ENCODE peak calls at places on chromosomes 13 and 19, in six cellular contexts. F is transverse colon, K is breast epithelium, J is endothelial cell of umbilical vein, Q is K562, P is stomach. T is an unnamed sample.

GRCh38 chr19:531753-532571 is at the start of gene CDC34:
- DNase-seq in F (peak), K (no peak), J (peak), Q (no peak), P (no peak), T (no peak)

GRCh38 chr13:20824762-20825161 is 51.0 kb upstream of the EEF1AKMT1 start:
- DNase-seq in F (no peak), K (no peak), J (no peak), Q (no peak), P (no peak), T (no peak)

GRCh38 chr13:90534617-90535340 is 812.7 kb upstream of the MIR17HG start:
- DNase-seq in F (no peak), K (no peak), J (no peak), Q (no peak), P (no peak), T (no peak)

GRCh38 chr19:17370026-17370587 is 7.0 kb downstream of the PLVAP start:
- DNase-seq in F (no peak), K (no peak), J (no peak), Q (no peak), P (no peak), T (no peak)

GRCh38 chr19:19410553-19411550 is 5.4 kb downstream of the GATAD2A start:
- DNase-seq in F (no peak), K (no peak), J (no peak), Q (peak), P (no peak), T (no peak)

GRCh38 chr13:90908792-90909191 is 438.7 kb upstream of the MIR17HG start:
- DNase-seq in F (no peak), K (no peak), J (no peak), Q (no peak), P (no peak), T (no peak)

GRCh38 chr13:111281751-111282311 is 38.6 kb upstream of the TEX29 start:
- DNase-seq in F (no peak), K (no peak), J (no peak), Q (no peak), P (no peak), T (no peak)

GRCh38 chr13:86000546-86000945 is 201.3 kb upstream of the SLITRK6 start:
- DNase-seq in F (no peak), K (no peak), J (no peak), Q (no peak), P (no peak), T (no peak)

DNA sequence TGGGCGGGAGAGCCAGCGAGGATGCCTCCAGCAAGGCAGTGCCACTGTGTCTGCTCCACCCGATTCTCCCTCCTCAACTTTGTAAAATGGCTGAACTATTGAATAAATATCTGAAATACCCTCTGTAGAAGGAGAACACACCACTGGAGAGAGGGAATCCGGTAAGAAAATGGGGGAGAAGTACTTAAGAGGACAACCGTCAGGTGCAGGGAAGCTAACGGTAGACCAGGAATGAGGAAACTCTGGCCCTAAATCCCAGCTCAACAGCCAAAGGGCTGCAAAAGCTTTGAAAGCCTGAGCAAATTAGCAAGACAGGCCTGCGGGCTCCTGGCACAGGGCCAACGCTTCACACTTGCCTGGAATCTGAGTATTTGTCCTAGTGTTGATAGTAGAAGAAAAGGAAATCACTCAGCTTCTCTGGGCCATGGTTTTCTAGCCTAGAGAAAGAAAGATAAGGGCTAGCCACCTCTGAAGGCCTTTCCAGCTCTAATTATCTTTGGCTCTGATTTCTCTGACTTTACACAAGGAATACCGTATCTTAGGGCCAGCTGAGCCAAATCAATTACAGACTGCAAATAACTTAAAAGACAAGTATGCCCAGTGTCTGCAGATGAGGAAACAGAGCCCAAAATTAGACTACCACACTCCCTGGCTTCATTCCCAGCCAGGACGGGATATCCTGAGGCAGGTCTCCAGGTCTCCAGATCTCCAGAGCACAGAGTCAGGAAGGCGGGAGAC is 69.7 kb downstream of the STK24 start:
- DNase-seq in F (peak), K (peak), J (peak), Q (peak), P (peak), T (no peak)
- TF ChIP-seq POLR2AphosphoS5 in F (no peak), K (peak), J (peak), Q (no peak), P (peak), T (no peak)

GRCh38 chr19:32020538-32020937 is 324.9 kb upstream of the ZNF507 start:
- DNase-seq in F (no peak), K (no peak), J (no peak), Q (no peak), P (no peak), T (no peak)

GRCh38 chr19:32017341-32017948 is 328.0 kb upstream of the ZNF507 start:
- DNase-seq in F (no peak), K (no peak), J (no peak), Q (no peak), P (no peak), T (no peak)

GRCh38 chr19:32012886-32013635 is 332.3 kb upstream of the ZNF507 start:
- DNase-seq in F (no peak), K (no peak), J (no peak), Q (no peak), P (no peak), T (no peak)

GRCh38 chr19:32022044-32022945 is 323.1 kb upstream of the ZNF507 start:
- DNase-seq in F (no peak), K (no peak), J (no peak), Q (no peak), P (no peak), T (no peak)

GRCh38 chr19:32018014-32018413 is 327.4 kb upstream of the ZNF507 start:
- DNase-seq in F (peak), K (peak), J (no peak), Q (no peak), P (no peak), T (no peak)
- TF ChIP-seq POLR2AphosphoS5 in F (peak), K (no peak), J (no peak), Q (no peak), P (no peak), T (no peak)

DNA sequence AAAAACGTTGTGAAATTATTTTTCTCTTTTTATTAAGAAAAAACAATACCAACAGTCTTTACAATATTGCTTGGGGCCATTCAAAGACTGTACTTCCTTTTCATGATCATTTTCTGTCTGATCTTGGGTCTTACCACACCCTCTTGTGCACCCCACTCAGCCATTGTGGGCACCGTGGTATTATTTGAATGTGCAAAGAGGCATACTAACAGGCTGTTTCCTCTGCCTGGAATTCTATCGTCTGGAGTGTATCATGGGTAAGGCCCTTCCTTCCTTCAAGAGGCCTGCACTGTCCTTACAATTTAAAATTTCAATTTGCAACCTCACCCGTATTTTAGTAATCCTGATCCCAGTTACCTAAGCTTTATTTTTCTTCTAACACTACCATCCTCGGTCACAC is 76.5 kb downstream of the FGF14 start:
- DNase-seq in F (no peak), K (no peak), J (no peak), Q (no peak), P (no peak), T (no peak)
- TF ChIP-seq POLR2AphosphoS5 in F (no peak), K (no peak), J (no peak), Q (no peak), P (no peak), T (no peak)

GRCh38 chr13:113669231-113669870 is 2.3 kb downstream of the GRK1 start:
- DNase-seq in F (peak), K (no peak), J (no peak), Q (no peak), P (peak), T (no peak)

GRCh38 chr13:113669871-113670341 is 2.9 kb downstream of the GRK1 start:
- DNase-seq in F (peak), K (no peak), J (no peak), Q (no peak), P (peak), T (no peak)

GRCh38 chr13:113670541-113670940 is 3.5 kb downstream of the GRK1 start:
- DNase-seq in F (peak), K (no peak), J (no peak), Q (no peak), P (peak), T (no peak)

GRCh38 chr13:113671066-113672001 is 4.3 kb downstream of the GRK1 start:
- DNase-seq in F (peak), K (no peak), J (no peak), Q (no peak), P (peak), T (no peak)

DNA sequence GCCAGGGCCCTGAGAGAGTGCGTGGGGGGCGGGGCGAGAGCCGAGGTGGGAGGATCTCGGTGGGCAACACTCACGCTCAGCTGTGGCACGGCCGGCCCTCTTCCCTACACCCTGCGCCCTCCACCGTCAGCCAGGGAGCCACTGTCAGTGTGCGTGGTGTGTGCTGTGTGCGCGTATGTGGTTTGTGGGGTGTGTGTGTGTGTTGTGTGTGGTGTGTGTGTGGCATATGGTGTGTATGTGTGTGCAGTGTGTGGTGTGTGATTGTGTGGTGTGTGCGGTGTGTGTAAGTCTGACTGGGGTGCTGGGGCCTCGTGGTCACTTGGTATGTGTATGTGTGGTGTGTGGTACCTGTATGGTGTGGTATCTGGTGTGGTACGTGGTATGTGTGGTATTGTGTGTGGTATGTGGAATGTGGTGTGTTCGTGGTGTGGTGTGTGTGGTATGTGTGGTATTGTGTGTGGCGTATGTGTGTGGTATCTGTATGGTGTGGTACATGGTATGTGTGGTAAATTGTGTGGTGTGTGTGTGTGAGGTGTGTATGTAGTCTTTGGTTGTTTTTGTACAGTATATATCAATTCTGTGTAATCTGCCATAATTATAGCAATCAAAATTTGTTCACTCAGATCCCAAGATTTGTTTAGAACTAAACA is 5.1 kb downstream of the GRK1 start:
- DNase-seq in F (no peak), K (no peak), J (no peak), Q (no peak), P (no peak), T (no peak)
- TF ChIP-seq POLR2AphosphoS5 in F (no peak), K (no peak), J (no peak), Q (no peak), P (no peak), T (no peak)

GRCh38 chr19:7149956-7150705 is 80.6 kb downstream of the ZNF557 start:
- DNase-seq in F (no peak), K (no peak), J (no peak), Q (no peak), P (no peak), T (no peak)
- TF ChIP-seq POLR2AphosphoS5 in F (no peak), K (no peak), J (no peak), Q (no peak), P (no peak), T (no peak)

GRCh38 chr13:28501547-28501946 is 6.6 kb upstream of the FLT1 start:
- DNase-seq in F (no peak), K (no peak), J (no peak), Q (no peak), P (no peak), T (no peak)
- TF ChIP-seq POLR2AphosphoS5 in F (no peak), K (no peak), J (no peak), Q (no peak), P (peak), T (no peak)

GRCh38 chr13:97259787-97260641 is 37.9 kb downstream of the MBNL2 start:
- DNase-seq in F (no peak), K (no peak), J (peak), Q (peak), P (no peak), T (no peak)
- TF ChIP-seq POLR2AphosphoS5 in F (peak), K (no peak), J (peak), Q (peak), P (peak), T (peak)

GRCh38 chr19:38399081-38399480 is 3.8 kb upstream of the FAM98C start:
- DNase-seq in F (no peak), K (no peak), J (no peak), Q (no peak), P (no peak), T (no peak)

GRCh38 chr19:38401148-38401547 is 1.7 kb upstream of the FAM98C start:
- DNase-seq in F (no peak), K (no peak), J (peak), Q (no peak), P (no peak), T (no peak)

GRCh38 chr19:38400361-38400760 is 2.5 kb upstream of the FAM98C start:
- DNase-seq in F (no peak), K (no peak), J (no peak), Q (no peak), P (no peak), T (no peak)

GRCh38 chr19:38402623-38402966 is 298 bp upstream of the FAM98C start:
- DNase-seq in F (no peak), K (no peak), J (no peak), Q (no peak), P (no peak), T (no peak)

DNA sequence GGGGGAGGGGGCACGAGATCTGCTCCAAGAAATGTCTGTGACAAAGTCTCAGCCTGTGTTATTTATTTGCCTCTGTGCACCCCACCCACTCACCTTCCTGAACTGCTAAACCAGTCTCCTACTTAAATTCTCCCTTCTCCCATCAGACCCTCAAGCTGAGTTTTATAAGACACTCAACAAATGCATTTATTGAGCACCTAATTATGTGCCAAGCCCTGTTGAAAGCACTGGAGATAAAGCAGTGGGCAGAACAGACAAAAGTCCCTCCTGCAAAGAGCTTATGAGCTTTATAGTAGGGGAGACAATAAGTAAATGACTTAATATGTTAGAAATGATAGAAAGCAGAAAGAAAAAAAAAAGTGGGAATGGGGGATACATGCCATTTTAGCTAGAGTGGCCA is 3.4 kb upstream of the FAM98C start:
- DNase-seq in F (no peak), K (no peak), J (no peak), Q (no peak), P (no peak), T (no peak)
- TF ChIP-seq POLR2AphosphoS5 in F (no peak), K (no peak), J (no peak), Q (no peak), P (no peak), T (no peak)